ENCODE peak calls at places on chromosomes 12 and 14, in four cellular contexts. H is IMR-90, E is transverse colon, W is Panc1. X is an unnamed sample.

GRCh38 chr12:3662516-3662915 is 90.4 kb downstream of the CRACR2A start:
- DNase-seq in H (no peak), W (no peak), E (no peak), X (no peak)

GRCh38 chr14:104367811-104368750 is 211.5 kb upstream of the C14orf180 start:
- DNase-seq in W (no peak), E (no peak), H (no peak), X (no peak)

GRCh38 chr14:85519661-85520305 is 10.2 kb upstream of the FLRT2 start:
- DNase-seq in E (no peak), W (no peak), H (no peak), X (no peak)

GRCh38 chr12:53492188-53492587 is 7.1 kb downstream of the MAP3K12 start:
- DNase-seq in W (no peak), E (no peak), H (no peak), X (no peak)

GRCh38 chr14:57816568-57817284 is 49.2 kb downstream of the SLC35F4 start:
- DNase-seq in W (no peak), H (no peak), E (no peak), X (no peak)

GRCh38 chr14:89902876-89903275 is 51.7 kb downstream of the EFCAB11 start:
- DNase-seq in H (no peak), E (no peak), W (no peak), X (no peak)

GRCh38 chr14:57970594-57970993 is 104.7 kb upstream of the SLC35F4 start:
- DNase-seq in W (no peak), E (no peak), H (no peak), X (no peak)

GRCh38 chr14:52338282-52338681 is 24.2 kb downstream of the PTGER2 start:
- DNase-seq in E (no peak), H (peak; percentile 70), W (peak; percentile 58), X (no peak)

GRCh38 chr14:34055545-34055944 is 104.7 kb upstream of the EGLN3 start:
- DNase-seq in W (no peak), E (no peak), H (no peak), X (no peak)

GRCh38 chr12:99192489-99192888 is 455.1 kb upstream of the GARIN6 start:
- DNase-seq in W (no peak), H (no peak), E (no peak), X (no peak)

GRCh38 chr12:43287991-43288390 is 264.0 kb downstream of the ADAMTS20 start:
- DNase-seq in H (peak; percentile 43), W (no peak), E (no peak), X (no peak)

GRCh38 chr14:93693914-93694313 is 94.4 kb downstream of the PRIMA1 start:
- DNase-seq in E (no peak), H (no peak), W (no peak), X (no peak)

GRCh38 chr12:104307655-104308000 is 4.1 kb downstream of the EID3 start:
- DNase-seq in W (no peak), E (no peak), H (no peak), X (no peak)

GRCh38 chr14:24081739-24082204 is 10.4 kb downstream of the CPNE6 start:
- DNase-seq in E (no peak), H (no peak), W (no peak), X (no peak)

GRCh38 chr12:2352203-2352602 is 299.4 kb downstream of the CACNA1C start:
- DNase-seq in H (no peak), E (no peak), W (no peak), X (no peak)

GRCh38 chr12:67764055-67764454 is 115.5 kb downstream of the DYRK2 start:
- DNase-seq in E (no peak), W (no peak), H (no peak), X (no peak)

GRCh38 chr12:22231078-22231477 is 103.4 kb downstream of the ST8SIA1 start:
- DNase-seq in E (no peak), W (no peak), H (no peak), X (no peak)

GRCh38 chr12:21839776-21840175 is 65.3 kb upstream of the KCNJ8 start:
- DNase-seq in W (no peak), E (no peak), H (no peak), X (no peak)

GRCh38 chr12:89353823-89354629 is 1.7 kb upstream of the DUSP6 start:
- DNase-seq in W (no peak), H (peak; percentile 63), E (peak; percentile 90), X (no peak)

GRCh38 chr14:56855891-56856461 is 45.7 kb upstream of the OTX2 start:
- DNase-seq in E (peak; percentile 66), H (no peak), W (no peak), X (no peak)

GRCh38 chr12:109804820-109805761 is 28.1 kb downstream of the TRPV4 start:
- DNase-seq in W (peak; percentile 47), E (peak; percentile 72), H (peak; percentile 39), X (no peak)

GRCh38 chr12:102618197-102618897 is 138.0 kb upstream of the IGF1 start:
- DNase-seq in W (no peak), E (no peak), H (no peak), X (no peak)

GRCh38 chr14:78152246-78153068 is 17.7 kb upstream of the NRXN3 start:
- DNase-seq in W (no peak), E (no peak), H (no peak), X (no peak)

GRCh38 chr14:98370352-98370751 is 901.6 kb downstream of the BCL11B start:
- DNase-seq in W (no peak), H (no peak), E (no peak), X (no peak)

GRCh38 chr12:100845095-100845494 is 50.5 kb downstream of the ANO4 start:
- DNase-seq in H (no peak), E (no peak), W (no peak), X (no peak)

GRCh38 chr14:91127411-91127810 is 13.5 kb downstream of the DGLUCY start:
- DNase-seq in W (no peak), E (peak; percentile 84), H (no peak), X (no peak)

GRCh38 chr12:115451785-115452736 is 768.1 kb upstream of the TBX3 start:
- DNase-seq in W (no peak), H (peak; percentile 10), E (no peak), X (no peak)

GRCh38 chr12:87405918-87406317 is 623.3 kb downstream of the C12orf50 start:
- DNase-seq in E (no peak), W (no peak), H (no peak), X (no peak)

GRCh38 chr14:32074887-32075572 is 2.1 kb upstream of the ARHGAP5 start:
- DNase-seq in E (no peak), W (no peak), H (peak; percentile 1), X (no peak)

GRCh38 chr12:57864811-57865751 is 18.6 kb upstream of the CTDSP2 start:
- DNase-seq in W (no peak), H (peak; percentile 77), E (peak; percentile 82), X (no peak)

GRCh38 chr12:43111608-43112007 is 440.4 kb downstream of the ADAMTS20 start:
- DNase-seq in H (peak; percentile 7), E (no peak), W (no peak), X (no peak)

GRCh38 chr12:9798008-9798619 is 29.2 kb upstream of the KLRF1 start:
- DNase-seq in H (peak; percentile 56), W (peak; percentile 75), E (peak; percentile 64), X (no peak)

GRCh38 chr12:95837240-95838038 is 21.3 kb upstream of the SNRPF start:
- DNase-seq in E (no peak), W (no peak), H (no peak), X (no peak)
- H3K27ac ChIP-seq in E (no peak overlapping the region), W (no peak overlapping the region), H (peak overlapping the region; percentile 45), X (no peak overlapping the region)

DNA sequence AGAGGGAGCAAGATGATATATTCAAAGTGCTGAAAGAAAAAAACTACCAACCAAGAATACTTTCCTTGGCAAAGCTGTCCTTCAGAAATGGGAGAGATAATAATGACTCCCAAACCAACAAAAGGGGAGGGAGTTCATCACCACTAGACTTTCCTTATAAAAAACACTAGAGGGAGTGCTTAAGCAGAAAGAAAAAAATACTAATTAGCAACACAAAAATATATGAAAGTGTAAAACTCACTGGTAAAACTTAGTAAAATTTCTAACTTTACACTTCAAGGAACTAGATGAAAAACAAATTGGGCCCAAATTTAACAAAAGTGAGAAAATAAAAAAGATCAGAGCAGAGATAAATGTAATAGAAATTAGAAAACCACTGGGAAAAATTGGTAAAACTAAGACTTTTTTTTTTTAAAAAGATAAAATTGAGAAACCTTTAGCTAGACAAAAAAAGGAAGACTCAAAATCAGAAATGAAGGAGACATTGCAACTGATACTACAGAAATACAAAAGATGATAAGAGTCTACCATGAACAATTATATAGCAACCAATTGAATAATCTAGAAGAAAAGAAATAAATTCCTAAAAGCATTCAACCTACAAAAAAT is 60.4 kb upstream of the FAR2 start:
- DNase-seq in H (peak; percentile 16), W (no peak), E (no peak), X (no peak)
- TF ChIP-seq CTCF in H (peak; percentile 40), W (peak; percentile 60), E (peak; percentile 51), X (peak; percentile 49)

GRCh38 chr12:49232940-49233841 is 31.7 kb upstream of the TUBA1C start:
- DNase-seq in W (no peak), H (peak; percentile 56), E (peak; percentile 28), X (no peak)

GRCh38 chr12:49230176-49230575 is 34.7 kb upstream of the TUBA1C start:
- DNase-seq in E (no peak), H (no peak), W (no peak), X (no peak)

GRCh38 chr12:49228653-49229052 is 36.2 kb upstream of the TUBA1C start:
- DNase-seq in E (no peak), W (no peak), H (no peak), X (no peak)

GRCh38 chr12:49231881-49232650 is 32.8 kb upstream of the TUBA1C start:
- DNase-seq in H (no peak), W (no peak), E (no peak), X (no peak)

GRCh38 chr12:49230810-49231209 is 34.1 kb upstream of the TUBA1C start:
- DNase-seq in E (no peak), H (no peak), W (no peak), X (no peak)
- H3K4me3 ChIP-seq in E (no peak overlapping the region), H (no peak overlapping the region), W (no peak overlapping the region), X (no peak overlapping the region)

GRCh38 chr14:70858641-70859040 is 48.6 kb upstream of the PCNX1 start:
- DNase-seq in H (no peak), W (no peak), E (no peak), X (no peak)
- H3K27ac ChIP-seq in H (no peak overlapping the region), W (no peak overlapping the region), E (no peak overlapping the region), X (no peak overlapping the region)

GRCh38 chr12:94143444-94143843 is 4.9 kb upstream of the PLXNC1 start:
- DNase-seq in W (no peak), E (no peak), H (no peak), X (no peak)

GRCh38 chr12:94141892-94142291 is 6.5 kb upstream of the PLXNC1 start:
- DNase-seq in E (no peak), W (no peak), H (no peak), X (no peak)

GRCh38 chr12:94139816-94140215 is 8.6 kb upstream of the PLXNC1 start:
- DNase-seq in W (no peak), H (no peak), E (no peak), X (no peak)

GRCh38 chr12:94141004-94141764 is 7.2 kb upstream of the PLXNC1 start:
- DNase-seq in E (no peak), H (no peak), W (no peak), X (no peak)

GRCh38 chr12:94140556-94140955 is 7.8 kb upstream of the PLXNC1 start:
- DNase-seq in W (no peak), H (peak; percentile 10), E (peak; percentile 36), X (no peak)
- TF ChIP-seq CTCF in W (peak; percentile 54), H (peak; percentile 44), E (peak; percentile 32), X (peak; percentile 50)

DNA sequence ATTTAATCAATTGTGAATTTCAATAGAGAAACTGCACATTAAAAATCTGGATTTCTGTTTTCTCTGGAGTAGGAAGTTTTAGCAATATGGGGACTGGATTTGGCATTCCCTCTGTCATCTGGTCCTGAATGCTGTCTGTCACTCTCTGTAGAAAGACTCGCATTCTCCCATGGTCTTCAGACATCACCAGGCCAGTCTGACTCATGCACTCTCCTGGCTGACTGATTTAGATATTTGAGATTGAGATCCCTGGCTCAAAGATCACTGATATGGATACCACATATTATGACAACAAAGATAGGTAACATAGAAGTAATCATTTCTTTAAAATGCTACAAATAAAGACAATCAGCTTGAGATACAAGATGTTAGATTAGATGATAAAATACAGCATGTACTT is 524.5 kb downstream of the GALC start:
- DNase-seq in E (no peak), H (no peak), W (no peak), X (no peak)
- H3K4me3 ChIP-seq in E (no peak overlapping the region), H (no peak overlapping the region), W (no peak overlapping the region), X (no peak overlapping the region)

X was measured in AG04450.